ENCODE peak calls at places on chromosomes 4 and X, in four cellular contexts. One of them, this sample, is unnamed.
A peak's percentile ranks its signal among the peaks of the same experiment; 100 is the strongest.

GRCh38 chr4:148810461-148810860 is 368.2 kb upstream of the NR3C2 start:
- DNase-seq in breast epithelium: no peak
- DNase-seq in fibroblast of lung: no peak
- DNase-seq in HepG2: no peak
- DNase-seq in this sample: no peak

GRCh38 chrX:37077646-37078433 is 69.7 kb downstream of the FAM47C start:
- DNase-seq in fibroblast of lung: no peak
- DNase-seq in breast epithelium: no peak
- DNase-seq in HepG2: no peak
- DNase-seq in this sample: no peak

GRCh38 chr4:134426821-134427220 is 225.2 kb upstream of the PABPC4L start:
- DNase-seq in HepG2: no peak
- DNase-seq in breast epithelium: no peak
- DNase-seq in fibroblast of lung: no peak
- DNase-seq in this sample: no peak

GRCh38 chr4:119736559-119736958 is 108.0 kb upstream of the PDE5A start:
- DNase-seq in HepG2: no peak
- DNase-seq in breast epithelium: no peak
- DNase-seq in fibroblast of lung: no peak
- DNase-seq in this sample: no peak

GRCh38 chr4:118351851-118352827 is 664 bp downstream of the PRSS12 start:
- DNase-seq in fibroblast of lung: peak; percentile 62
- DNase-seq in HepG2: peak; percentile 4
- DNase-seq in breast epithelium: no peak
- DNase-seq in this sample: no peak

GRCh38 chr4:156053174-156053573 is 99.5 kb upstream of the CTSO start:
- DNase-seq in breast epithelium: no peak
- DNase-seq in HepG2: no peak
- DNase-seq in fibroblast of lung: no peak
- DNase-seq in this sample: no peak

GRCh38 chr4:117434424-117434823 is 349.0 kb upstream of the TRAM1L1 start:
- DNase-seq in HepG2: no peak
- DNase-seq in breast epithelium: no peak
- DNase-seq in fibroblast of lung: no peak
- DNase-seq in this sample: no peak

GRCh38 chr4:165319509-165319908 is 8.0 kb upstream of the MSMO1 start:
- DNase-seq in HepG2: no peak
- DNase-seq in breast epithelium: no peak
- DNase-seq in fibroblast of lung: no peak
- DNase-seq in this sample: no peak

GRCh38 chr4:102554482-102554881 is 53.3 kb downstream of the NFKB1 start:
- DNase-seq in breast epithelium: no peak
- DNase-seq in HepG2: no peak
- DNase-seq in fibroblast of lung: peak; percentile 60
- DNase-seq in this sample: peak; percentile 51

GRCh38 chrX:13341491-13342101 is 21.7 kb upstream of the ATXN3L start:
- DNase-seq in breast epithelium: no peak
- DNase-seq in fibroblast of lung: no peak
- DNase-seq in HepG2: no peak
- DNase-seq in this sample: no peak

GRCh38 chrX:123923211-123923610 is 38.3 kb upstream of the STAG2 start:
- DNase-seq in breast epithelium: no peak
- DNase-seq in fibroblast of lung: no peak
- DNase-seq in HepG2: no peak
- DNase-seq in this sample: no peak

GRCh38 chr4:114249561-114250356 is 270.3 kb upstream of the ARSJ start:
- DNase-seq in breast epithelium: no peak
- DNase-seq in HepG2: no peak
- DNase-seq in fibroblast of lung: no peak
- DNase-seq in this sample: no peak

GRCh38 chr4:82851902-82852750 is 38.8 kb downstream of the SEC31A start:
- DNase-seq in fibroblast of lung: peak; percentile 63
- DNase-seq in HepG2: peak; percentile 45
- DNase-seq in breast epithelium: no peak
- DNase-seq in this sample: no peak

GRCh38 chr4:174069848-174070330 is 213.6 kb downstream of the FBXO8 start:
- DNase-seq in HepG2: no peak
- DNase-seq in breast epithelium: no peak
- DNase-seq in fibroblast of lung: peak; percentile 33
- DNase-seq in this sample: no peak

GRCh38 chrX:17475820-17476219 is 100.8 kb downstream of the NHS start:
- DNase-seq in fibroblast of lung: peak; percentile 5
- DNase-seq in breast epithelium: no peak
- DNase-seq in HepG2: no peak
- DNase-seq in this sample: no peak

GRCh38 chr4:185915817-185916216 is 103.8 kb upstream of the SORBS2 start:
- DNase-seq in HepG2: no peak
- DNase-seq in fibroblast of lung: no peak
- DNase-seq in breast epithelium: no peak
- DNase-seq in this sample: no peak

GRCh38 chr4:140103676-140104075 is 50.3 kb downstream of the MAML3 start:
- DNase-seq in breast epithelium: no peak
- DNase-seq in fibroblast of lung: no peak
- DNase-seq in HepG2: no peak
- DNase-seq in this sample: no peak

GRCh38 chr4:38308728-38309315 is 348.6 kb downstream of the PTTG2 start:
- DNase-seq in breast epithelium: no peak
- DNase-seq in fibroblast of lung: no peak
- DNase-seq in HepG2: no peak
- DNase-seq in this sample: no peak

DNA sequence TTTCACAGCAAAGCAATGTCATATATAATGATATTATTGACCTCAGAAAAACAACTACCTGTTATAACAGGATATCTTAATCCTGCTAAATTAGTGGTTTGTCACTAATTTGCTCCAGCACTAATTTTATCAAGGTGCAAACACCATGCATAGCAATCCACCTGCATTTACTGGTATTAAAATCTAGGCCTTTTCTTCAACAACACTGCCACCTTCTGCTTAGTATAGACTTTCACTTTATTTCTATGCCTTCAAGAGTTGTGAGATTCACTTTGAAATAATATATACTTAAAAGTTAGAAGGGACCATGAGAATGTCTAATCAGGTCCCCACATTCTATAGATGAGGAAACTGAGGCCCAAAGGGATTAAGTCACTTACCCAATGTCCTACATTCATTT is 82.1 kb upstream of the IQCM start:
- DNase-seq in breast epithelium: no peak
- DNase-seq in fibroblast of lung: peak; percentile 54
- DNase-seq in HepG2: no peak
- DNase-seq in this sample: no peak
- H3K27ac ChIP-seq in breast epithelium: no peak overlapping the region
- H3K27ac ChIP-seq in fibroblast of lung: no peak overlapping the region
- H3K27ac ChIP-seq in HepG2: no peak overlapping the region
- H3K27ac ChIP-seq in this sample: no peak overlapping the region

GRCh38 chrX:116827063-116827462 is 364.3 kb upstream of the CT83 start:
- DNase-seq in fibroblast of lung: no peak
- DNase-seq in HepG2: no peak
- DNase-seq in breast epithelium: no peak
- DNase-seq in this sample: no peak

GRCh38 chrX:116824785-116825184 is 362.0 kb upstream of the CT83 start:
- DNase-seq in breast epithelium: no peak
- DNase-seq in fibroblast of lung: no peak
- DNase-seq in HepG2: no peak
- DNase-seq in this sample: no peak

DNA sequence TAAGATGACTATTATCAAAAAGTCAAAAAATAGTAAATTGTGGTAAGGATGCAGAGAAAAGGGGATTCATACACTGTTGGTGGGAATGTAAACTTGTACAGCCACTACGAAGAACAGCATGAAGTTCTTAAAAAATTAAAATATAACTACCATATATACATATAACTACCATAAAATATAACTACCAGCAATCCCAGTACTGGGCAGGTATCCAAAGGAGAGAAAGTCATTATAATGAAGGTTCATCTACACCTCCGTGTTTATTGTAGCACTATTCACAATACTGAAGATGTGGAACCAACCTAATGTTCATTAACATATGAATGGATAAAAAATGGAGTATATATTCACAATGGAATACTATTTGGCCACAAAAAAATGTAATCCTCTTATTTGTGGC is 360.9 kb upstream of the CT83 start:
- DNase-seq in fibroblast of lung: no peak
- DNase-seq in breast epithelium: no peak
- DNase-seq in HepG2: no peak
- DNase-seq in this sample: no peak
- H3K27ac ChIP-seq in fibroblast of lung: no peak overlapping the region
- H3K27ac ChIP-seq in breast epithelium: no peak overlapping the region
- H3K27ac ChIP-seq in HepG2: no peak overlapping the region
- H3K27ac ChIP-seq in this sample: no peak overlapping the region

GRCh38 chr4:123017078-123017477 is 94.7 kb upstream of the NUDT6 start:
- DNase-seq in HepG2: no peak
- DNase-seq in breast epithelium: no peak
- DNase-seq in fibroblast of lung: no peak
- DNase-seq in this sample: no peak
- H3K27ac ChIP-seq in HepG2: no peak overlapping the region
- H3K27ac ChIP-seq in breast epithelium: no peak overlapping the region
- H3K27ac ChIP-seq in fibroblast of lung: no peak overlapping the region
- H3K27ac ChIP-seq in this sample: no peak overlapping the region

DNA sequence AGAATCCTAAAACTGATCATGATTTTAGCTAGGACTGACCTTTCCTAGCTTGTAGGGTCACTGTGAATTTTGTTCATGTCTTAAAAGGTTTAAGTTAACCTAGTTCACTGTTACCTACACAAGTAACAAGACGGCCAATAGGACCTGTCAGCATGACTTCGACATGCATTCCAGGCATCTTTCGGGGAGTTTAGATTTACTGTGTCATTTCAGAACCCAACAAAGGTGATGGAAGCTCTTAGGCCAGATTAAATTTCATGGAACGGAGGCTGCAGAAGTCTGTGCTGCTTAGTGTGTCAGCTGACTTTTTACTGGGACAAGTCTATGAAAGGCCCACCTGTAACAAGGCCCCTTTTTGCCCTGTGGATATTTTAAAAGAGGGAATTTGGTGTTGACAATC is 93.1 kb downstream of the GATB start:
- DNase-seq in HepG2: no peak
- DNase-seq in fibroblast of lung: no peak
- DNase-seq in breast epithelium: no peak
- DNase-seq in this sample: no peak
- H3K27ac ChIP-seq in HepG2: no peak overlapping the region
- H3K27ac ChIP-seq in fibroblast of lung: no peak overlapping the region
- H3K27ac ChIP-seq in breast epithelium: no peak overlapping the region
- H3K27ac ChIP-seq in this sample: no peak overlapping the region

GRCh38 chrX:137566746-137567473 is 983 bp downstream of the ZIC3 start:
- DNase-seq in HepG2: no peak
- DNase-seq in fibroblast of lung: no peak
- DNase-seq in breast epithelium: no peak
- DNase-seq in this sample: no peak

GRCh38 chrX:137565318-137565904 is 516 bp upstream of the ZIC3 start:
- DNase-seq in HepG2: no peak
- DNase-seq in fibroblast of lung: no peak
- DNase-seq in breast epithelium: no peak
- DNase-seq in this sample: no peak

GRCh38 chrX:137565921-137566745 is at the start of gene ZIC3:
- DNase-seq in fibroblast of lung: peak; percentile 1
- DNase-seq in breast epithelium: no peak
- DNase-seq in HepG2: no peak
- DNase-seq in this sample: no peak

GRCh38 chrX:137562096-137562495 is 3.8 kb upstream of the ZIC3 start:
- DNase-seq in HepG2: no peak
- DNase-seq in breast epithelium: no peak
- DNase-seq in fibroblast of lung: no peak
- DNase-seq in this sample: no peak

GRCh38 chrX:137563681-137564651 is 2.0 kb upstream of the ZIC3 start:
- DNase-seq in fibroblast of lung: no peak
- DNase-seq in HepG2: no peak
- DNase-seq in breast epithelium: no peak
- DNase-seq in this sample: no peak
- H3K27ac ChIP-seq in fibroblast of lung: no peak overlapping the region
- H3K27ac ChIP-seq in HepG2: no peak overlapping the region
- H3K27ac ChIP-seq in breast epithelium: no peak overlapping the region
- H3K27ac ChIP-seq in this sample: no peak overlapping the region

GRCh38 chrX:49199315-49199595 is 738 bp downstream of the SYP start:
- DNase-seq in HepG2: no peak
- DNase-seq in breast epithelium: no peak
- DNase-seq in fibroblast of lung: no peak
- DNase-seq in this sample: no peak
- H3K27ac ChIP-seq in HepG2: no peak overlapping the region
- H3K27ac ChIP-seq in breast epithelium: no peak overlapping the region
- H3K27ac ChIP-seq in fibroblast of lung: no peak overlapping the region
- H3K27ac ChIP-seq in this sample: no peak overlapping the region

GRCh38 chrX:150363561-150364346 is 637 bp downstream of the MAMLD1 start:
- DNase-seq in HepG2: no peak
- DNase-seq in fibroblast of lung: peak; percentile 29
- DNase-seq in breast epithelium: no peak
- DNase-seq in this sample: no peak

GRCh38 chrX:150362599-150363481 is at the start of gene MAMLD1:
- DNase-seq in fibroblast of lung: peak; percentile 83
- DNase-seq in breast epithelium: peak; percentile 34
- DNase-seq in HepG2: no peak
- DNase-seq in this sample: no peak

GRCh38 chrX:150365051-150365952 is 2.2 kb downstream of the MAMLD1 start:
- DNase-seq in fibroblast of lung: peak; percentile 66
- DNase-seq in HepG2: no peak
- DNase-seq in breast epithelium: peak; percentile 32
- DNase-seq in this sample: no peak

GRCh38 chrX:150365953-150366911 is 3.1 kb downstream of the MAMLD1 start:
- DNase-seq in HepG2: no peak
- DNase-seq in fibroblast of lung: peak; percentile 70
- DNase-seq in breast epithelium: peak; percentile 64
- DNase-seq in this sample: no peak

GRCh38 chrX:150364347-150365050 is 1.4 kb downstream of the MAMLD1 start:
- DNase-seq in fibroblast of lung: peak; percentile 9
- DNase-seq in breast epithelium: no peak
- DNase-seq in HepG2: no peak
- DNase-seq in this sample: no peak
- H3K27ac ChIP-seq in fibroblast of lung: peak overlapping the region; percentile 80
- H3K27ac ChIP-seq in breast epithelium: peak overlapping the region; percentile 92
- H3K27ac ChIP-seq in HepG2: no peak overlapping the region
- H3K27ac ChIP-seq in this sample: peak overlapping the region; percentile 21

GRCh38 chrX:153502796-153503195 is 8.0 kb downstream of the BGN start:
- DNase-seq in breast epithelium: no peak
- DNase-seq in HepG2: no peak
- DNase-seq in fibroblast of lung: no peak
- DNase-seq in this sample: no peak
- H3K27ac ChIP-seq in breast epithelium: no peak overlapping the region
- H3K27ac ChIP-seq in HepG2: no peak overlapping the region
- H3K27ac ChIP-seq in fibroblast of lung: no peak overlapping the region
- H3K27ac ChIP-seq in this sample: no peak overlapping the region

This sample was measured in AG04450.